ENCODE peak calls at places on chromosomes 5 and 9, in six cellular contexts. D is A549, W is endothelial cell of umbilical vein, U is esophagus squamous epithelium, J is cardiac muscle cell, H is stomach. S is an unnamed sample.

GRCh38 chr5:179619776-179620175 is 3.7 kb downstream of the HNRNPH1 start:
- DNase-seq in J (no peak), D (no peak), U (no peak), W (peak), H (no peak), S (no peak)

GRCh38 chr5:73983661-73984060 is 357.7 kb downstream of the ARHGEF28 start:
- DNase-seq in D (no peak), H (no peak), U (no peak), J (no peak), W (no peak), S (no peak)

GRCh38 chr5:148904440-148904839 is 78.0 kb downstream of the ADRB2 start:
- DNase-seq in D (no peak), H (peak), U (no peak), J (no peak), W (no peak), S (peak)

GRCh38 chr5:142944140-142944539 is 174.0 kb downstream of the ARHGAP26 start:
- DNase-seq in H (no peak), J (no peak), U (no peak), D (no peak), W (no peak), S (no peak)

GRCh38 chr5:147403659-147404640 is 105.9 kb downstream of the DPYSL3 start:
- DNase-seq in D (peak), W (peak), U (no peak), H (no peak), J (peak), S (no peak)

GRCh38 chr5:5126444-5126843 is 13.7 kb upstream of the ADAMTS16 start:
- DNase-seq in J (no peak), H (no peak), U (no peak), W (no peak), D (peak), S (no peak)

GRCh38 chr9:72396247-72397091 is 31.5 kb upstream of the ZFAND5 start:
- DNase-seq in U (no peak), D (peak), J (no peak), H (no peak), W (peak), S (no peak)

GRCh38 chr9:74092491-74092834 is 404.7 kb upstream of the RORB start:
- DNase-seq in U (no peak), J (no peak), D (no peak), W (no peak), H (no peak), S (no peak)

GRCh38 chr5:51202161-51202560 is 181.1 kb upstream of the ISL1 start:
- DNase-seq in D (no peak), U (no peak), H (no peak), J (no peak), W (no peak), S (no peak)

GRCh38 chr5:44787731-44788130 is 21.0 kb upstream of the MRPS30 start:
- DNase-seq in H (no peak), D (no peak), U (no peak), W (no peak), J (no peak), S (no peak)

GRCh38 chr9:27572566-27572917 is 739 bp downstream of the C9orf72 start:
- DNase-seq in W (no peak), J (peak), H (peak), U (peak), D (peak), S (no peak)

GRCh38 chr5:151270599-151270998 is 17.6 kb downstream of the GM2A start:
- DNase-seq in U (no peak), D (peak), W (no peak), J (no peak), H (no peak), S (no peak)

GRCh38 chr5:97231025-97231636 is 48.1 kb upstream of the RIOK2 start:
- DNase-seq in U (no peak), J (peak), H (no peak), D (peak), W (peak), S (no peak)

GRCh38 chr5:132294728-132295504 is 722 bp downstream of the SLC22A4 start:
- DNase-seq in J (peak), H (peak), W (peak), U (peak), D (peak), S (peak)

GRCh38 chr5:9930156-9930555 is 300.0 kb upstream of the TAS2R1 start:
- DNase-seq in W (no peak), H (no peak), J (no peak), D (no peak), U (no peak), S (no peak)

GRCh38 chr9:29826421-29826820 is 2253.1 kb upstream of the C9orf72 start:
- DNase-seq in D (no peak), J (no peak), W (no peak), H (no peak), U (no peak), S (no peak)

GRCh38 chr5:126267435-126267834 is 155.8 kb upstream of the GRAMD2B start:
- DNase-seq in U (no peak), J (no peak), D (no peak), H (no peak), W (no peak), S (no peak)

GRCh38 chr5:95861221-95861857 is 38.8 kb upstream of the GLRX start:
- DNase-seq in D (peak), U (peak), J (peak), W (peak), H (peak), S (peak)

GRCh38 chr9:37374892-37375291 is 47.6 kb upstream of the GRHPR start:
- DNase-seq in H (no peak), J (no peak), D (no peak), W (no peak), U (no peak), S (no peak)

GRCh38 chr5:34503379-34504346 is 152.5 kb upstream of the RAI14 start:
- DNase-seq in W (no peak), H (no peak), D (no peak), U (no peak), J (no peak), S (peak)

GRCh38 chr9:21252727-21253547 is 13.1 kb upstream of the IFNA14 start:
- DNase-seq in U (no peak), D (peak), J (peak), W (peak), H (no peak), S (peak)

GRCh38 chr5:115246361-115246991 is 16.2 kb downstream of the PGGT1B start:
- DNase-seq in H (no peak), D (peak), U (no peak), W (peak), J (peak), S (no peak)

GRCh38 chr5:117652001-117652639 is 1077.5 kb upstream of the SEMA6A start:
- DNase-seq in W (no peak), U (no peak), H (no peak), D (no peak), J (peak), S (no peak)

GRCh38 chr5:32326216-32326772 is 13.6 kb upstream of the MTMR12 start:
- DNase-seq in H (no peak), U (no peak), J (no peak), D (no peak), W (no peak), S (no peak)

GRCh38 chr9:127451681-127452480 is 571 bp downstream of the LRSAM1 start:
- DNase-seq in U (no peak), D (peak), W (peak), J (peak), H (peak), S (peak)

GRCh38 chr9:127450831-127451680 is at the start of the genes LRSAM1 and RPL12:
- DNase-seq in J (peak), U (peak), D (peak), W (peak), H (peak), S (peak)

GRCh38 chr9:127455299-127455992 is 4.1 kb downstream of the LRSAM1 start:
- DNase-seq in U (no peak), J (no peak), D (peak), W (peak), H (peak), S (peak)

GRCh38 chr9:127450170-127450830 is 906 bp downstream of the RPL12 start:
- DNase-seq in H (peak), D (peak), W (peak), U (no peak), J (peak), S (no peak)

DNA sequence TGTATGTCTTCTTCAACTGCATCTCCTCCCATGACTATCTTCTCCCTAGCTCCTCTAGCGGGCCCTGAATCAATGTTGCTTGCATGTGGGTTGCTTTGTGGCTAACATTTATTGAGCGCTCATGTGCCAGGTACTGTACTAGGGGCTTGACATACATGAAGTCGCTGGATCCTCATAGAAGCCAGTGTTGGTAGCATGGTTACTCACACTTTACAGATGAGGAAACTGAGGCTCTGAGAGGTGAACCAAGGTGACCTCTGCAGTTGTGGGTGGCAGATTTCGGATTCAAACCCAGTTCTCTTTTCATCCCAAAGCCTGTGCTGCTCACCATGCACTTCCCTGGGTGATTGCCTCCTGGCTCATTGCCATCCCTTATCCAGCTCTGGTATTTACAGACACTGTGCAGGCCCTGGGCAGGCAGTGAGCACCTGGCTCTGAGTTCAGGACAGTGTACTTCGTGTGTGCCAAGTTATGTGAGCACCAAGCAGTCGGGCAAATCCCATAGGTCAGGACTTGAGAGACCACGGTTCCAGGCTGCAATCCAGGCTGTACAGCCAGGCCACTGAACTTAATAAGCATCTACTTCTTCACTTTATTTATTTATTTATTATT is 1.3 kb downstream of the LRSAM1 start:
- DNase-seq in H (peak), U (no peak), D (no peak), J (peak), W (peak), S (peak)
- TF ChIP-seq CTCF in H (no peak), U (no peak), D (no peak), J (no peak), W (no peak), S (no peak)

GRCh38 chr9:133992780-133993634 is 883 bp upstream of the VAV2 start:
- DNase-seq in J (peak), U (peak), W (peak), D (peak), H (peak), S (peak)
- H3K27ac ChIP-seq in J (no peak), U (peak), W (peak), D (peak), H (peak), S (peak)

GRCh38 chr9:8825600-8826147 is 1026.1 kb upstream of the DMAC1 start:
- DNase-seq in H (no peak), J (no peak), U (no peak), D (no peak), W (no peak), S (no peak)
- H3K4me3 ChIP-seq in H (no peak), J (no peak), U (no peak), D (no peak), W (no peak), S (peak)

GRCh38 chr9:125455876-125456275 is 194.2 kb downstream of the GAPVD1 start:
- DNase-seq in D (no peak), W (no peak), U (no peak), H (no peak), J (no peak), S (no peak)
- TF ChIP-seq CTCF in D (no peak), W (no peak), U (no peak), H (no peak), J (no peak), S (no peak)

GRCh38 chr5:83562817-83563557 is 91.4 kb downstream of the VCAN start:
- DNase-seq in J (no peak), U (no peak), H (no peak), D (no peak), W (no peak), S (no peak)
- H3K27ac ChIP-seq in J (peak), U (peak), H (peak), D (peak), W (no peak), S (peak)

GRCh38 chr9:35519697-35520403 is 29.9 kb downstream of the RUSC2 start:
- DNase-seq in D (no peak), H (no peak), U (no peak), W (no peak), J (no peak), S (no peak)

GRCh38 chr9:35517552-35518211 is 27.8 kb downstream of the RUSC2 start:
- DNase-seq in D (no peak), H (no peak), J (no peak), U (no peak), W (no peak), S (no peak)

GRCh38 chr9:35518981-35519679 is 29.2 kb downstream of the RUSC2 start:
- DNase-seq in H (no peak), W (peak), D (peak), U (no peak), J (no peak), S (no peak)

GRCh38 chr9:35517136-35517535 is 27.2 kb downstream of the RUSC2 start:
- DNase-seq in W (no peak), U (no peak), D (no peak), J (no peak), H (no peak), S (no peak)

DNA sequence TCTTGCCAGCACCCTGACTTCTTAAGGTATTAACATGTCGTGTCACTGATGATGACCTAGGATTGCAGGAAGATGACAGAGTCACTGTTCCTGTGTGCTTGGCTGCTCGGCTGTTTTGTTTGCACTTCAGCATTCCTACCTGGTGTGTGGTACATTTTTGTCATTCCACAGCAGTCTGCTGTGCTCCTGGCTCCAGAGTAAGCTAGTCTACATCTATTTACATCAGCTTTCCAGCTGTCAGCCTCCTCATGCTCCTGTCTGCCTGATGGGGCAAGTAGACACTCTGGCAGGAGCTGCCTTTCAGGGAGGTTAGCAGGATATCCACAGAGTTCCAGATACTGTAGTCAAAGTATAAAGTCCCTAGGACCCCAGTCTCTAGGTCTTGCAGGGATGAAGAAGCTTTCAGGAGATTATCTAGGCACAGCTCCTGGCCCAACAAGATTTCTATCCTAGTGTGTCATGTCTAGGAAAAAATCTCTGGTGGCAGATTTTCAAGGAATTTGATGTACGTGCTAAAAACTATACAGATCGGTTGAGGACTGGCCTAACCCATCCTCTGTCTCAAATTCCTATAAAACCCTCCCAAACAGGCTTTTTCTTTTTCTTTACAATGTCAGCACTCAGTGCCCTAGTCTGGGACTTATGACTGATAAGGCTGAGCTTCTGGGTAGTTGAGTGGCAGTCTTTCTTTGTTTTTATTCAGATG is 28.5 kb downstream of the RUSC2 start:
- DNase-seq in J (peak), W (peak), U (no peak), D (peak), H (peak), S (no peak)
- H3K4me3 ChIP-seq in J (no peak), W (no peak), U (no peak), D (no peak), H (no peak), S (no peak)

GRCh38 chr9:85502815-85503643 is 238.7 kb downstream of the AGTPBP1 start:
- DNase-seq in D (no peak), U (no peak), W (no peak), H (no peak), J (no peak), S (no peak)
- TF ChIP-seq CTCF in D (no peak), U (no peak), W (no peak), H (no peak), J (no peak), S (no peak)

GRCh38 chr5:136236479-136237083 is 43.6 kb upstream of the SMIM32 start:
- DNase-seq in H (no peak), U (no peak), D (no peak), W (no peak), J (no peak), S (no peak)
- H3K27ac ChIP-seq in H (no peak), U (no peak), D (no peak), W (no peak), J (no peak), S (no peak)